ENCODE peak calls at places on chromosomes 6 and 20, in nine cellular contexts. One of them, this sample, is unnamed.

GRCh38 chr6:39294133-39294532 is 20.1 kb downstream of the KCNK17 start:
- DNase-seq in HCT116: no peak
- DNase-seq in GM12878: no peak
- DNase-seq in stomach: no peak
- DNase-seq in upper lobe of left lung: no peak
- DNase-seq in H1: no peak
- DNase-seq in prostate gland: no peak
- DNase-seq in GM23338: no peak
- DNase-seq in Panc1: no peak
- DNase-seq in this sample: peak; percentile 24

GRCh38 chr6:70277480-70277879 is 25.4 kb downstream of the COL9A1 start:
- DNase-seq in HCT116: no peak
- DNase-seq in GM12878: no peak
- DNase-seq in stomach: no peak
- DNase-seq in upper lobe of left lung: no peak
- DNase-seq in H1: no peak
- DNase-seq in prostate gland: no peak
- DNase-seq in GM23338: no peak
- DNase-seq in Panc1: no peak
- DNase-seq in this sample: no peak

GRCh38 chr6:54361734-54362133 is 53.5 kb downstream of the TINAG start:
- DNase-seq in HCT116: no peak
- DNase-seq in GM12878: no peak
- DNase-seq in stomach: no peak
- DNase-seq in upper lobe of left lung: no peak
- DNase-seq in H1: no peak
- DNase-seq in prostate gland: no peak
- DNase-seq in GM23338: no peak
- DNase-seq in Panc1: no peak
- DNase-seq in this sample: no peak

GRCh38 chr6:131877999-131878789 is 70.4 kb downstream of the ENPP1 start:
- DNase-seq in HCT116: no peak
- DNase-seq in GM12878: no peak
- DNase-seq in stomach: no peak
- DNase-seq in upper lobe of left lung: no peak
- DNase-seq in H1: no peak
- DNase-seq in prostate gland: no peak
- DNase-seq in GM23338: no peak
- DNase-seq in Panc1: no peak
- DNase-seq in this sample: no peak

GRCh38 chr6:105432797-105433196 is 29.9 kb upstream of the PREP start:
- DNase-seq in HCT116: peak; percentile 34
- DNase-seq in GM12878: no peak
- DNase-seq in stomach: no peak
- DNase-seq in upper lobe of left lung: no peak
- DNase-seq in H1: no peak
- DNase-seq in prostate gland: no peak
- DNase-seq in GM23338: peak; percentile 11
- DNase-seq in Panc1: no peak
- DNase-seq in this sample: no peak

GRCh38 chr20:50744143-50744792 is 12.9 kb downstream of the PARD6B start:
- DNase-seq in HCT116: peak; percentile 67
- DNase-seq in GM12878: no peak
- DNase-seq in stomach: peak; percentile 68
- DNase-seq in upper lobe of left lung: no peak
- DNase-seq in H1: no peak
- DNase-seq in prostate gland: peak; percentile 67
- DNase-seq in GM23338: peak; percentile 36
- DNase-seq in Panc1: no peak
- DNase-seq in this sample: peak; percentile 68

GRCh38 chr20:62755817-62756724 is 40.2 kb upstream of the MRGBP start:
- DNase-seq in HCT116: no peak
- DNase-seq in GM12878: no peak
- DNase-seq in stomach: peak; percentile 46
- DNase-seq in upper lobe of left lung: no peak
- DNase-seq in H1: no peak
- DNase-seq in prostate gland: no peak
- DNase-seq in GM23338: no peak
- DNase-seq in Panc1: no peak
- DNase-seq in this sample: no peak

GRCh38 chr6:136539967-136540366 is 10.3 kb downstream of the MAP7 start:
- DNase-seq in HCT116: no peak
- DNase-seq in GM12878: no peak
- DNase-seq in stomach: no peak
- DNase-seq in upper lobe of left lung: no peak
- DNase-seq in H1: no peak
- DNase-seq in prostate gland: no peak
- DNase-seq in GM23338: no peak
- DNase-seq in Panc1: no peak
- DNase-seq in this sample: no peak

GRCh38 chr6:13404115-13404891 is 76.0 kb upstream of the TBC1D7 start:
- DNase-seq in HCT116: no peak
- DNase-seq in GM12878: no peak
- DNase-seq in stomach: no peak
- DNase-seq in upper lobe of left lung: no peak
- DNase-seq in H1: no peak
- DNase-seq in prostate gland: no peak
- DNase-seq in GM23338: no peak
- DNase-seq in Panc1: no peak
- DNase-seq in this sample: no peak

GRCh38 chr6:156662025-156662445 is 115.1 kb upstream of the ARID1B start:
- DNase-seq in HCT116: peak; percentile 73
- DNase-seq in GM12878: no peak
- DNase-seq in stomach: no peak
- DNase-seq in upper lobe of left lung: peak; percentile 51
- DNase-seq in H1: no peak
- DNase-seq in prostate gland: no peak
- DNase-seq in GM23338: peak; percentile 82
- DNase-seq in Panc1: peak; percentile 25
- DNase-seq in this sample: peak; percentile 56

GRCh38 chr20:57216669-57217068 is 49.8 kb downstream of the BMP7 start:
- DNase-seq in HCT116: no peak
- DNase-seq in GM12878: no peak
- DNase-seq in stomach: no peak
- DNase-seq in upper lobe of left lung: no peak
- DNase-seq in H1: no peak
- DNase-seq in prostate gland: no peak
- DNase-seq in GM23338: no peak
- DNase-seq in Panc1: no peak
- DNase-seq in this sample: no peak
- TF ChIP-seq POLR2AphosphoS5 in HCT116: no peak
- TF ChIP-seq POLR2AphosphoS5 in GM12878: no peak
- TF ChIP-seq POLR2AphosphoS5 in stomach: no peak
- TF ChIP-seq POLR2AphosphoS5 in upper lobe of left lung: no peak
- TF ChIP-seq POLR2AphosphoS5 in H1: no peak
- TF ChIP-seq POLR2AphosphoS5 in prostate gland: no peak
- TF ChIP-seq POLR2AphosphoS5 in GM23338: no peak
- TF ChIP-seq POLR2AphosphoS5 in Panc1: no peak
- TF ChIP-seq POLR2AphosphoS5 in this sample: no peak

DNA sequence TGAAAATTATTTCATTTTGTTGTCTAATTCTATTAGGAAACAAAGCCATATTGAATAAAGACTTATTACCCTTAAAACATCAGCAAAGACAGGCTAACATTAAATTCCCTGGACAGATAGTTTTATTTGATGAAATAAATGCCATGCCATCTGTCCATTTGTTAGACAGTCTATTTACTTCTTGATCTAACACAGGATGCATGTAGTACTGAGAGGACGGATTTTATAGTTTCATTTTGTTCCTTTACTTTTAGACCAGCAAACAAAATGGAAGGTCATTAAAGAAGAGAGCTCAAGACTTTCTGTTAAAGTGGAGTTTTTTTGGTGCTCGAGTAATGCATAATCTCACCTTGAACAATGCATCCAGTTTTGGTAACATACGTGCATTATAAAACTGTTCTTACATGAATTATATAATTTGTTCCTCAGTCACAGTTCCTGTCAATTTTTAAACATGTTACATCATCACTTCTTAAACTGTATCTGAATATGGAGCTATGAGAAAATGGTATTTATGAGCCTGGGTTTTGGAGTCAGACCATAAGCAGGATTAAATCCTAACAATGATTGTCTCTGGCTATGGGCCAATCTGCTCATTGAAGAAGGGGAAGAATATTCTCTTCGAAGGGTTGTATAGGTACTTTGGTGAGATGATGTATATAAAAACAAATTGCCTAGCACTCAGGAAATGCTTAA is 46.0 kb downstream of the RFX6 start:
- DNase-seq in HCT116: no peak
- DNase-seq in GM12878: no peak
- DNase-seq in stomach: no peak
- DNase-seq in upper lobe of left lung: no peak
- DNase-seq in H1: no peak
- DNase-seq in prostate gland: no peak
- DNase-seq in GM23338: no peak
- DNase-seq in Panc1: no peak
- DNase-seq in this sample: no peak
- TF ChIP-seq CTCF in HCT116: no peak
- TF ChIP-seq CTCF in GM12878: no peak
- TF ChIP-seq CTCF in stomach: no peak
- TF ChIP-seq CTCF in upper lobe of left lung: no peak
- TF ChIP-seq CTCF in H1: no peak
- TF ChIP-seq CTCF in prostate gland: no peak
- TF ChIP-seq CTCF in GM23338: no peak
- TF ChIP-seq CTCF in Panc1: no peak
- TF ChIP-seq CTCF in this sample: no peak

GRCh38 chr20:19699132-19699971 is 58.7 kb upstream of the RIN2 start:
- DNase-seq in HCT116: peak; percentile 10
- DNase-seq in GM12878: no peak
- DNase-seq in stomach: no peak
- DNase-seq in upper lobe of left lung: no peak
- DNase-seq in H1: no peak
- DNase-seq in prostate gland: no peak
- DNase-seq in GM23338: no peak
- DNase-seq in Panc1: no peak
- DNase-seq in this sample: no peak
- TF ChIP-seq POLR2AphosphoS5 in HCT116: no peak
- TF ChIP-seq POLR2AphosphoS5 in GM12878: no peak
- TF ChIP-seq POLR2AphosphoS5 in stomach: no peak
- TF ChIP-seq POLR2AphosphoS5 in upper lobe of left lung: no peak
- TF ChIP-seq POLR2AphosphoS5 in H1: no peak
- TF ChIP-seq POLR2AphosphoS5 in prostate gland: no peak
- TF ChIP-seq POLR2AphosphoS5 in GM23338: no peak
- TF ChIP-seq POLR2AphosphoS5 in Panc1: no peak
- TF ChIP-seq POLR2AphosphoS5 in this sample: no peak

GRCh38 chr6:165110871-165111270 is 198.5 kb downstream of the C6orf118 start:
- DNase-seq in HCT116: no peak
- DNase-seq in GM12878: no peak
- DNase-seq in stomach: no peak
- DNase-seq in upper lobe of left lung: no peak
- DNase-seq in H1: no peak
- DNase-seq in prostate gland: no peak
- DNase-seq in GM23338: no peak
- DNase-seq in Panc1: no peak
- DNase-seq in this sample: no peak
- TF ChIP-seq CTCF in HCT116: no peak
- TF ChIP-seq CTCF in GM12878: no peak
- TF ChIP-seq CTCF in stomach: no peak
- TF ChIP-seq CTCF in upper lobe of left lung: no peak
- TF ChIP-seq CTCF in H1: no peak
- TF ChIP-seq CTCF in prostate gland: no peak
- TF ChIP-seq CTCF in GM23338: no peak
- TF ChIP-seq CTCF in Panc1: no peak
- TF ChIP-seq CTCF in this sample: no peak

GRCh38 chr6:167826230-167827061 is at the start of gene AFDN:
- DNase-seq in HCT116: no peak
- DNase-seq in GM12878: no peak
- DNase-seq in stomach: peak; percentile 82
- DNase-seq in upper lobe of left lung: peak; percentile 96
- DNase-seq in H1: no peak
- DNase-seq in prostate gland: peak; percentile 78
- DNase-seq in GM23338: peak; percentile 78
- DNase-seq in Panc1: no peak
- DNase-seq in this sample: peak; percentile 83
- TF ChIP-seq POLR2AphosphoS5 in HCT116: peak; percentile 34
- TF ChIP-seq POLR2AphosphoS5 in GM12878: no peak
- TF ChIP-seq POLR2AphosphoS5 in stomach: peak; percentile 30
- TF ChIP-seq POLR2AphosphoS5 in upper lobe of left lung: peak; percentile 33
- TF ChIP-seq POLR2AphosphoS5 in H1: no peak
- TF ChIP-seq POLR2AphosphoS5 in prostate gland: no peak
- TF ChIP-seq POLR2AphosphoS5 in GM23338: peak; percentile 58
- TF ChIP-seq POLR2AphosphoS5 in Panc1: no peak
- TF ChIP-seq POLR2AphosphoS5 in this sample: peak; percentile 36

GRCh38 chr6:100370265-100370664 is 94.5 kb downstream of the SIM1 start:
- DNase-seq in HCT116: no peak
- DNase-seq in GM12878: no peak
- DNase-seq in stomach: no peak
- DNase-seq in upper lobe of left lung: no peak
- DNase-seq in H1: no peak
- DNase-seq in prostate gland: no peak
- DNase-seq in GM23338: peak; percentile 18
- DNase-seq in Panc1: no peak
- DNase-seq in this sample: no peak
- TF ChIP-seq CTCF in HCT116: peak; percentile 10
- TF ChIP-seq CTCF in GM12878: no peak
- TF ChIP-seq CTCF in stomach: no peak
- TF ChIP-seq CTCF in upper lobe of left lung: no peak
- TF ChIP-seq CTCF in H1: no peak
- TF ChIP-seq CTCF in prostate gland: no peak
- TF ChIP-seq CTCF in GM23338: peak; percentile 51
- TF ChIP-seq CTCF in Panc1: peak; percentile 29
- TF ChIP-seq CTCF in this sample: no peak

DNA sequence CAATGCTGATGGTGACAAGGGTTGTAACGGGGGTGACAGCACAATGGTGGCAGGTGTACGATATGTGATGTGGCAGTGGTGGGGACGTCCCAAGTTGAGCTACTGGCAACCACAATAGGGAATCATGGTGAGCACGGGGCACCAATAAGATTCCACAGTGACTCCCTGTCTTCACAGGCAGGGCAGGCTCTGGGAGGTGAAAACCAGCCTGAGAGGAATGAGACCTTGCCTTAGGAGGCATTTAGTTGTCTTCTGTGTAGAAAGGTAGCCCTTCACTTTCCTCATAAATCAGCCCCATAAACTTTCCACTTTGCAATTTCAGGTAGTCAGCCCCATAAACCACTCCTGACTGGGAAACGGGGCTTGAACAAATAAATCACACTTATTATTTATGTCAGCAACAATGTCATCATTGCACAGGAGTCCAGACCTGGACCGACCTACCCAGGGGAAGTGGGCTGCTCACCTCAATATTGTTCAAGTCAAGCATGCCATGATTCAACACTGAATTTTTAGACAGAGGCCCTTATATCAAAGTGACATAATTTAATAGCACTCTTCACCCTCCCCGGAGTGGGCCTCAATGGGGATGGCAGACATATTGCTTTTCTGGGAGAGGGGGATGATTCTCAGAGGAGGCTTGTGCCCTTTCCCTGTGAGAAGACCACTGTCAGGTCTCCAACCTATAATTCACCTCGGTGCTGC is 150.8 kb downstream of the CDC5L start:
- DNase-seq in HCT116: no peak
- DNase-seq in GM12878: no peak
- DNase-seq in stomach: no peak
- DNase-seq in upper lobe of left lung: no peak
- DNase-seq in H1: no peak
- DNase-seq in prostate gland: no peak
- DNase-seq in GM23338: no peak
- DNase-seq in Panc1: no peak
- DNase-seq in this sample: no peak
- TF ChIP-seq POLR2AphosphoS5 in HCT116: no peak
- TF ChIP-seq POLR2AphosphoS5 in GM12878: no peak
- TF ChIP-seq POLR2AphosphoS5 in stomach: no peak
- TF ChIP-seq POLR2AphosphoS5 in upper lobe of left lung: no peak
- TF ChIP-seq POLR2AphosphoS5 in H1: no peak
- TF ChIP-seq POLR2AphosphoS5 in prostate gland: no peak
- TF ChIP-seq POLR2AphosphoS5 in GM23338: no peak
- TF ChIP-seq POLR2AphosphoS5 in Panc1: no peak
- TF ChIP-seq POLR2AphosphoS5 in this sample: no peak